ENCODE peak calls at places on chromosomes 16 and 17, in nine cellular contexts. J, O, N, C, M, D, R, I and K are unnamed samples.

GRCh38 chr16:48383204-48383876 is 1.9 kb downstream of the SIAH1 start:
- DNase-seq in M (no peak), J (no peak), N (no peak), C (no peak), R (no peak), O (peak), D (no peak), I (no peak), K (no peak)

GRCh38 chr16:56269276-56269675 is 78.0 kb downstream of the GNAO1 start:
- DNase-seq in R (no peak), I (no peak), J (no peak), M (no peak), O (no peak), N (no peak), C (no peak), D (no peak), K (no peak)

GRCh38 chr17:82767041-82767754 is 15.3 kb downstream of the TBCD start:
- DNase-seq in C (peak), J (peak), O (peak), D (no peak), M (no peak), I (peak), N (no peak), R (peak), K (no peak)

GRCh38 chr17:81129711-81130367 is 35.5 kb upstream of the PVALEF start:
- DNase-seq in M (no peak), N (no peak), C (no peak), O (no peak), D (no peak), R (no peak), I (no peak), J (no peak), K (no peak)

GRCh38 chr16:25258856-25259179 is 1.2 kb upstream of the ZKSCAN2 start:
- DNase-seq in N (no peak), D (no peak), R (peak), I (no peak), M (no peak), C (no peak), J (no peak), O (no peak), K (no peak)

GRCh38 chr16:76729525-76729924 is 452.3 kb downstream of the CNTNAP4 start:
- DNase-seq in M (no peak), I (peak), N (no peak), C (no peak), O (no peak), J (no peak), D (no peak), R (no peak), K (no peak)

GRCh38 chr17:9228408-9229159 is 207.3 kb downstream of the NTN1 start:
- DNase-seq in D (peak), C (no peak), N (no peak), J (no peak), I (peak), M (no peak), R (no peak), O (peak), K (peak)

GRCh38 chr16:1761751-1762150 is 9.6 kb downstream of the NME3 start:
- DNase-seq in D (no peak), J (no peak), O (no peak), R (no peak), N (no peak), M (no peak), I (no peak), C (no peak), K (no peak)

GRCh38 chr17:5077781-5078105 is 524 bp upstream of the ZFP3 start:
- DNase-seq in M (no peak), N (no peak), R (no peak), C (no peak), I (no peak), O (no peak), J (no peak), D (no peak), K (no peak)

GRCh38 chr17:35731239-35731931 is at the start of gene RASL10B:
- DNase-seq in N (no peak), R (peak), I (peak), J (peak), C (peak), O (peak), D (peak), M (peak), K (no peak)

GRCh38 chr17:70434536-70435490 is 265.5 kb downstream of the KCNJ2 start:
- DNase-seq in N (no peak), J (no peak), I (no peak), M (no peak), D (no peak), C (no peak), R (no peak), O (no peak), K (no peak)

GRCh38 chr17:38748329-38749221 is at the start of gene PCGF2:
- DNase-seq in N (no peak), M (no peak), J (no peak), D (peak), C (no peak), I (peak), O (peak), R (no peak), K (peak)